ENCODE peak calls at places on chromosomes 13 and 19, in eight cellular contexts. One of them, this sample, is unnamed.
A peak's percentile ranks its signal among the peaks of the same experiment; 100 is the strongest.

GRCh38 chr13:112143753-112144615 is 77.0 kb downstream of the SOX1 start:
- DNase-seq in lung microvascular endothelial cell: no peak
- DNase-seq in NCI-H1105 treated with DMSO at 0.1 percent for 48 hours: no peak
- DNase-seq in stimulated activated CD4-positive, alpha-beta T cell treated with anti-CD3 and anti-CD28 coated beads, Interleukin-2, amount 100 ng/mL, for 48 hours: no peak
- DNase-seq in thoracic aorta: no peak
- DNase-seq in upper lobe of right lung: peak; percentile 56
- DNase-seq in ovary: no peak
- DNase-seq in activated naive CD4-positive, alpha-beta T cell treated with anti-CD3 and anti-CD28 coated beads for 36 hours: no peak
- DNase-seq in this sample: no peak

GRCh38 chr19:23436318-23436717 is 41.0 kb upstream of the ZNF91 start:
- DNase-seq in ovary: no peak
- DNase-seq in NCI-H1105 treated with DMSO at 0.1 percent for 48 hours: no peak
- DNase-seq in thoracic aorta: no peak
- DNase-seq in upper lobe of right lung: no peak
- DNase-seq in lung microvascular endothelial cell: no peak
- DNase-seq in activated naive CD4-positive, alpha-beta T cell treated with anti-CD3 and anti-CD28 coated beads for 36 hours: no peak
- DNase-seq in stimulated activated CD4-positive, alpha-beta T cell treated with anti-CD3 and anti-CD28 coated beads, Interleukin-2, amount 100 ng/mL, for 48 hours: no peak
- DNase-seq in this sample: no peak

GRCh38 chr13:43368003-43368402 is 344.6 kb downstream of the DNAJC15 start:
- DNase-seq in NCI-H1105 treated with DMSO at 0.1 percent for 48 hours: no peak
- DNase-seq in stimulated activated CD4-positive, alpha-beta T cell treated with anti-CD3 and anti-CD28 coated beads, Interleukin-2, amount 100 ng/mL, for 48 hours: no peak
- DNase-seq in ovary: no peak
- DNase-seq in upper lobe of right lung: no peak
- DNase-seq in lung microvascular endothelial cell: peak; percentile 34
- DNase-seq in thoracic aorta: no peak
- DNase-seq in activated naive CD4-positive, alpha-beta T cell treated with anti-CD3 and anti-CD28 coated beads for 36 hours: no peak
- DNase-seq in this sample: no peak

GRCh38 chr13:45479661-45480060 is 14.9 kb downstream of the COG3 start:
- DNase-seq in ovary: no peak
- DNase-seq in NCI-H1105 treated with DMSO at 0.1 percent for 48 hours: no peak
- DNase-seq in activated naive CD4-positive, alpha-beta T cell treated with anti-CD3 and anti-CD28 coated beads for 36 hours: no peak
- DNase-seq in lung microvascular endothelial cell: no peak
- DNase-seq in upper lobe of right lung: no peak
- DNase-seq in stimulated activated CD4-positive, alpha-beta T cell treated with anti-CD3 and anti-CD28 coated beads, Interleukin-2, amount 100 ng/mL, for 48 hours: no peak
- DNase-seq in thoracic aorta: no peak
- DNase-seq in this sample: no peak

GRCh38 chr13:108220042-108220441 is 1.9 kb downstream of the ABHD13 start:
- DNase-seq in upper lobe of right lung: no peak
- DNase-seq in NCI-H1105 treated with DMSO at 0.1 percent for 48 hours: peak; percentile 75
- DNase-seq in ovary: no peak
- DNase-seq in lung microvascular endothelial cell: peak; percentile 5
- DNase-seq in thoracic aorta: no peak
- DNase-seq in activated naive CD4-positive, alpha-beta T cell treated with anti-CD3 and anti-CD28 coated beads for 36 hours: peak; percentile 53
- DNase-seq in stimulated activated CD4-positive, alpha-beta T cell treated with anti-CD3 and anti-CD28 coated beads, Interleukin-2, amount 100 ng/mL, for 48 hours: no peak
- DNase-seq in this sample: peak; percentile 18

GRCh38 chr13:106151056-106151699 is 384.3 kb downstream of the EFNB2 start:
- DNase-seq in activated naive CD4-positive, alpha-beta T cell treated with anti-CD3 and anti-CD28 coated beads for 36 hours: no peak
- DNase-seq in lung microvascular endothelial cell: no peak
- DNase-seq in stimulated activated CD4-positive, alpha-beta T cell treated with anti-CD3 and anti-CD28 coated beads, Interleukin-2, amount 100 ng/mL, for 48 hours: no peak
- DNase-seq in thoracic aorta: no peak
- DNase-seq in NCI-H1105 treated with DMSO at 0.1 percent for 48 hours: no peak
- DNase-seq in ovary: no peak
- DNase-seq in upper lobe of right lung: no peak
- DNase-seq in this sample: no peak

GRCh38 chr13:113880651-113881611 is 17.1 kb upstream of the GAS6 start:
- DNase-seq in stimulated activated CD4-positive, alpha-beta T cell treated with anti-CD3 and anti-CD28 coated beads, Interleukin-2, amount 100 ng/mL, for 48 hours: no peak
- DNase-seq in NCI-H1105 treated with DMSO at 0.1 percent for 48 hours: no peak
- DNase-seq in lung microvascular endothelial cell: peak; percentile 52
- DNase-seq in activated naive CD4-positive, alpha-beta T cell treated with anti-CD3 and anti-CD28 coated beads for 36 hours: peak; percentile 27
- DNase-seq in upper lobe of right lung: no peak
- DNase-seq in thoracic aorta: no peak
- DNase-seq in ovary: no peak
- DNase-seq in this sample: peak; percentile 60

GRCh38 chr13:49409008-49409407 is 34.9 kb downstream of the CAB39L start:
- DNase-seq in stimulated activated CD4-positive, alpha-beta T cell treated with anti-CD3 and anti-CD28 coated beads, Interleukin-2, amount 100 ng/mL, for 48 hours: no peak
- DNase-seq in thoracic aorta: no peak
- DNase-seq in NCI-H1105 treated with DMSO at 0.1 percent for 48 hours: no peak
- DNase-seq in upper lobe of right lung: no peak
- DNase-seq in lung microvascular endothelial cell: no peak
- DNase-seq in activated naive CD4-positive, alpha-beta T cell treated with anti-CD3 and anti-CD28 coated beads for 36 hours: no peak
- DNase-seq in ovary: no peak
- DNase-seq in this sample: no peak

GRCh38 chr13:60095300-60095699 is 68.4 kb downstream of the DIAPH3 start:
- DNase-seq in ovary: no peak
- DNase-seq in NCI-H1105 treated with DMSO at 0.1 percent for 48 hours: no peak
- DNase-seq in thoracic aorta: no peak
- DNase-seq in lung microvascular endothelial cell: no peak
- DNase-seq in stimulated activated CD4-positive, alpha-beta T cell treated with anti-CD3 and anti-CD28 coated beads, Interleukin-2, amount 100 ng/mL, for 48 hours: no peak
- DNase-seq in upper lobe of right lung: no peak
- DNase-seq in activated naive CD4-positive, alpha-beta T cell treated with anti-CD3 and anti-CD28 coated beads for 36 hours: no peak
- DNase-seq in this sample: no peak

GRCh38 chr13:94218537-94218936 is 260.9 kb downstream of the DCT start:
- DNase-seq in ovary: no peak
- DNase-seq in upper lobe of right lung: no peak
- DNase-seq in NCI-H1105 treated with DMSO at 0.1 percent for 48 hours: no peak
- DNase-seq in lung microvascular endothelial cell: no peak
- DNase-seq in activated naive CD4-positive, alpha-beta T cell treated with anti-CD3 and anti-CD28 coated beads for 36 hours: no peak
- DNase-seq in stimulated activated CD4-positive, alpha-beta T cell treated with anti-CD3 and anti-CD28 coated beads, Interleukin-2, amount 100 ng/mL, for 48 hours: no peak
- DNase-seq in thoracic aorta: no peak
- DNase-seq in this sample: no peak

GRCh38 chr19:18807861-18808331 is 16.8 kb upstream of the COMP start:
- DNase-seq in lung microvascular endothelial cell: no peak
- DNase-seq in activated naive CD4-positive, alpha-beta T cell treated with anti-CD3 and anti-CD28 coated beads for 36 hours: no peak
- DNase-seq in NCI-H1105 treated with DMSO at 0.1 percent for 48 hours: no peak
- DNase-seq in upper lobe of right lung: no peak
- DNase-seq in thoracic aorta: no peak
- DNase-seq in stimulated activated CD4-positive, alpha-beta T cell treated with anti-CD3 and anti-CD28 coated beads, Interleukin-2, amount 100 ng/mL, for 48 hours: no peak
- DNase-seq in ovary: no peak
- DNase-seq in this sample: no peak

GRCh38 chr13:102903659-102904407 is 58.0 kb downstream of the ERCC5 start:
- DNase-seq in thoracic aorta: no peak
- DNase-seq in activated naive CD4-positive, alpha-beta T cell treated with anti-CD3 and anti-CD28 coated beads for 36 hours: peak; percentile 14
- DNase-seq in upper lobe of right lung: no peak
- DNase-seq in ovary: no peak
- DNase-seq in lung microvascular endothelial cell: peak; percentile 40
- DNase-seq in NCI-H1105 treated with DMSO at 0.1 percent for 48 hours: no peak
- DNase-seq in stimulated activated CD4-positive, alpha-beta T cell treated with anti-CD3 and anti-CD28 coated beads, Interleukin-2, amount 100 ng/mL, for 48 hours: no peak
- DNase-seq in this sample: peak; percentile 38

GRCh38 chr19:2385053-2385721 is 25.1 kb downstream of the TMPRSS9 start:
- DNase-seq in NCI-H1105 treated with DMSO at 0.1 percent for 48 hours: peak; percentile 52
- DNase-seq in upper lobe of right lung: no peak
- DNase-seq in ovary: peak; percentile 42
- DNase-seq in thoracic aorta: no peak
- DNase-seq in lung microvascular endothelial cell: peak; percentile 56
- DNase-seq in activated naive CD4-positive, alpha-beta T cell treated with anti-CD3 and anti-CD28 coated beads for 36 hours: no peak
- DNase-seq in stimulated activated CD4-positive, alpha-beta T cell treated with anti-CD3 and anti-CD28 coated beads, Interleukin-2, amount 100 ng/mL, for 48 hours: no peak
- DNase-seq in this sample: no peak